ENCODE peak calls at places on chromosomes 7 and 10, in eight cellular contexts. One of them, this sample, is unnamed.
A peak's percentile ranks its signal among the peaks of the same experiment; 100 is the strongest.

GRCh38 chr10:22913474-22914092 is 14.3 kb upstream of the ARMC3 start:
- ATAC-seq in natural killer cell: peak; percentile 77
- ATAC-seq in naive B cell: no peak
- ATAC-seq in T-cell: no peak
- ATAC-seq in gastroesophageal sphincter: no peak
- ATAC-seq in CD4-positive, alpha-beta T cell: no peak
- ATAC-seq in pancreas: no peak
- ATAC-seq in right cardiac atrium: no peak
- ATAC-seq in this sample: no peak

GRCh38 chr7:145168879-145169278 is 333.0 kb upstream of the TPK1 start:
- ATAC-seq in natural killer cell: no peak
- ATAC-seq in naive B cell: no peak
- ATAC-seq in T-cell: no peak
- ATAC-seq in gastroesophageal sphincter: no peak
- ATAC-seq in CD4-positive, alpha-beta T cell: no peak
- ATAC-seq in pancreas: no peak
- ATAC-seq in right cardiac atrium: no peak
- ATAC-seq in this sample: no peak

GRCh38 chr10:124418726-124419501 is at the start of gene OAT:
- ATAC-seq in natural killer cell: peak; percentile 98
- ATAC-seq in naive B cell: peak; percentile 94
- ATAC-seq in T-cell: peak; percentile 95
- ATAC-seq in gastroesophageal sphincter: peak; percentile 98
- ATAC-seq in CD4-positive, alpha-beta T cell: peak; percentile 97
- ATAC-seq in pancreas: peak; percentile 97
- ATAC-seq in right cardiac atrium: peak; percentile 98
- ATAC-seq in this sample: peak; percentile 99

GRCh38 chr7:100126239-100126930 is 382 bp upstream of the MBLAC1 start:
- ATAC-seq in natural killer cell: no peak
- ATAC-seq in naive B cell: no peak
- ATAC-seq in T-cell: no peak
- ATAC-seq in gastroesophageal sphincter: no peak
- ATAC-seq in CD4-positive, alpha-beta T cell: no peak
- ATAC-seq in pancreas: peak; percentile 50
- ATAC-seq in right cardiac atrium: peak; percentile 19
- ATAC-seq in this sample: no peak

GRCh38 chr10:130962240-130963051 is 349.1 kb downstream of the TCERG1L start:
- ATAC-seq in natural killer cell: no peak
- ATAC-seq in naive B cell: no peak
- ATAC-seq in T-cell: no peak
- ATAC-seq in gastroesophageal sphincter: no peak
- ATAC-seq in CD4-positive, alpha-beta T cell: no peak
- ATAC-seq in pancreas: no peak
- ATAC-seq in right cardiac atrium: no peak
- ATAC-seq in this sample: no peak

GRCh38 chr10:6108631-6109443 is 20.0 kb downstream of the RBM17 start:
- ATAC-seq in natural killer cell: peak; percentile 90
- ATAC-seq in naive B cell: peak; percentile 42
- ATAC-seq in T-cell: peak; percentile 59
- ATAC-seq in gastroesophageal sphincter: no peak
- ATAC-seq in CD4-positive, alpha-beta T cell: peak; percentile 86
- ATAC-seq in pancreas: peak; percentile 85
- ATAC-seq in right cardiac atrium: no peak
- ATAC-seq in this sample: no peak

GRCh38 chr10:44030132-44030531 is 354.8 kb downstream of the CXCL12 start:
- ATAC-seq in natural killer cell: peak; percentile 38
- ATAC-seq in naive B cell: no peak
- ATAC-seq in T-cell: peak; percentile 43
- ATAC-seq in gastroesophageal sphincter: no peak
- ATAC-seq in CD4-positive, alpha-beta T cell: peak; percentile 54
- ATAC-seq in pancreas: no peak
- ATAC-seq in right cardiac atrium: no peak
- ATAC-seq in this sample: peak; percentile 32

GRCh38 chr7:101527844-101528667 is 101.0 kb downstream of the MYL10 start:
- ATAC-seq in natural killer cell: no peak
- ATAC-seq in naive B cell: no peak
- ATAC-seq in T-cell: no peak
- ATAC-seq in gastroesophageal sphincter: no peak
- ATAC-seq in CD4-positive, alpha-beta T cell: no peak
- ATAC-seq in pancreas: peak; percentile 75
- ATAC-seq in right cardiac atrium: peak; percentile 54
- ATAC-seq in this sample: no peak

GRCh38 chr7:36630112-36630650 is 94.1 kb downstream of the AOAH start:
- ATAC-seq in natural killer cell: no peak
- ATAC-seq in naive B cell: no peak
- ATAC-seq in T-cell: no peak
- ATAC-seq in gastroesophageal sphincter: no peak
- ATAC-seq in CD4-positive, alpha-beta T cell: no peak
- ATAC-seq in pancreas: no peak
- ATAC-seq in right cardiac atrium: no peak
- ATAC-seq in this sample: no peak

GRCh38 chr10:43623351-43623750 is 17.1 kb downstream of the ZNF485 start:
- ATAC-seq in natural killer cell: peak; percentile 89
- ATAC-seq in naive B cell: no peak
- ATAC-seq in T-cell: peak; percentile 72
- ATAC-seq in gastroesophageal sphincter: no peak
- ATAC-seq in CD4-positive, alpha-beta T cell: peak; percentile 46
- ATAC-seq in pancreas: peak; percentile 35
- ATAC-seq in right cardiac atrium: peak; percentile 36
- ATAC-seq in this sample: no peak

GRCh38 chr7:47326808-47327207 is 255.1 kb downstream of the TNS3 start:
- ATAC-seq in natural killer cell: no peak
- ATAC-seq in naive B cell: no peak
- ATAC-seq in T-cell: no peak
- ATAC-seq in gastroesophageal sphincter: peak; percentile 46
- ATAC-seq in CD4-positive, alpha-beta T cell: no peak
- ATAC-seq in pancreas: peak; percentile 30
- ATAC-seq in right cardiac atrium: peak; percentile 58
- ATAC-seq in this sample: no peak

GRCh38 chr7:63900394-63901203 is 98.0 kb upstream of the ZNF722 start:
- ATAC-seq in natural killer cell: peak; percentile 93
- ATAC-seq in naive B cell: peak; percentile 89
- ATAC-seq in T-cell: peak; percentile 93
- ATAC-seq in gastroesophageal sphincter: peak; percentile 96
- ATAC-seq in CD4-positive, alpha-beta T cell: peak; percentile 93
- ATAC-seq in pancreas: peak; percentile 98
- ATAC-seq in right cardiac atrium: peak; percentile 100
- ATAC-seq in this sample: peak; percentile 98

GRCh38 chr7:108181073-108181985 is 51.2 kb upstream of the LAMB4 start:
- ATAC-seq in natural killer cell: no peak
- ATAC-seq in naive B cell: peak; percentile 34
- ATAC-seq in T-cell: peak; percentile 47
- ATAC-seq in gastroesophageal sphincter: no peak
- ATAC-seq in CD4-positive, alpha-beta T cell: peak; percentile 62
- ATAC-seq in pancreas: peak; percentile 84
- ATAC-seq in right cardiac atrium: no peak
- ATAC-seq in this sample: no peak

GRCh38 chr10:85863301-85864172 is 503.1 kb downstream of the GRID1 start:
- ATAC-seq in natural killer cell: no peak
- ATAC-seq in naive B cell: no peak
- ATAC-seq in T-cell: no peak
- ATAC-seq in gastroesophageal sphincter: no peak
- ATAC-seq in CD4-positive, alpha-beta T cell: no peak
- ATAC-seq in pancreas: no peak
- ATAC-seq in right cardiac atrium: no peak
- ATAC-seq in this sample: no peak

GRCh38 chr7:142795339-142795863 is 24.6 kb downstream of the PRSS2 start:
- ATAC-seq in natural killer cell: peak; percentile 47
- ATAC-seq in naive B cell: peak; percentile 26
- ATAC-seq in T-cell: peak; percentile 48
- ATAC-seq in gastroesophageal sphincter: no peak
- ATAC-seq in CD4-positive, alpha-beta T cell: peak; percentile 48
- ATAC-seq in pancreas: no peak
- ATAC-seq in right cardiac atrium: no peak
- ATAC-seq in this sample: peak; percentile 50

GRCh38 chr10:131912620-131913019 is 11.8 kb downstream of the PPP2R2D start:
- ATAC-seq in natural killer cell: no peak
- ATAC-seq in naive B cell: no peak
- ATAC-seq in T-cell: no peak
- ATAC-seq in gastroesophageal sphincter: no peak
- ATAC-seq in CD4-positive, alpha-beta T cell: no peak
- ATAC-seq in pancreas: no peak
- ATAC-seq in right cardiac atrium: no peak
- ATAC-seq in this sample: no peak

GRCh38 chr7:23430902-23431259 is 39.4 kb downstream of the IGF2BP3 start:
- ATAC-seq in natural killer cell: no peak
- ATAC-seq in naive B cell: no peak
- ATAC-seq in T-cell: no peak
- ATAC-seq in gastroesophageal sphincter: no peak
- ATAC-seq in CD4-positive, alpha-beta T cell: no peak
- ATAC-seq in pancreas: no peak
- ATAC-seq in right cardiac atrium: no peak
- ATAC-seq in this sample: no peak

GRCh38 chr10:29976134-29976533 is 83.3 kb downstream of the JCAD start:
- ATAC-seq in natural killer cell: no peak
- ATAC-seq in naive B cell: no peak
- ATAC-seq in T-cell: no peak
- ATAC-seq in gastroesophageal sphincter: no peak
- ATAC-seq in CD4-positive, alpha-beta T cell: no peak
- ATAC-seq in pancreas: no peak
- ATAC-seq in right cardiac atrium: no peak
- ATAC-seq in this sample: no peak

GRCh38 chr10:66183028-66183427 is 742.8 kb upstream of the LRRTM3 start:
- ATAC-seq in natural killer cell: no peak
- ATAC-seq in naive B cell: no peak
- ATAC-seq in T-cell: no peak
- ATAC-seq in gastroesophageal sphincter: no peak
- ATAC-seq in CD4-positive, alpha-beta T cell: no peak
- ATAC-seq in pancreas: no peak
- ATAC-seq in right cardiac atrium: no peak
- ATAC-seq in this sample: no peak

GRCh38 chr7:71220210-71220695 is 88.3 kb downstream of the GALNT17 start:
- ATAC-seq in natural killer cell: no peak
- ATAC-seq in naive B cell: no peak
- ATAC-seq in T-cell: no peak
- ATAC-seq in gastroesophageal sphincter: peak; percentile 85
- ATAC-seq in CD4-positive, alpha-beta T cell: no peak
- ATAC-seq in pancreas: peak; percentile 91
- ATAC-seq in right cardiac atrium: peak; percentile 31
- ATAC-seq in this sample: no peak

GRCh38 chr10:116627386-116627933 is 6.7 kb downstream of the PNLIPRP2 start:
- ATAC-seq in natural killer cell: no peak
- ATAC-seq in naive B cell: no peak
- ATAC-seq in T-cell: no peak
- ATAC-seq in gastroesophageal sphincter: no peak
- ATAC-seq in CD4-positive, alpha-beta T cell: no peak
- ATAC-seq in pancreas: peak; percentile 54
- ATAC-seq in right cardiac atrium: peak; percentile 76
- ATAC-seq in this sample: peak; percentile 13

GRCh38 chr10:123835575-123835974 is 56.0 kb downstream of the CPXM2 start:
- ATAC-seq in natural killer cell: no peak
- ATAC-seq in naive B cell: no peak
- ATAC-seq in T-cell: no peak
- ATAC-seq in gastroesophageal sphincter: peak; percentile 58
- ATAC-seq in CD4-positive, alpha-beta T cell: no peak
- ATAC-seq in pancreas: no peak
- ATAC-seq in right cardiac atrium: no peak
- ATAC-seq in this sample: no peak

GRCh38 chr10:71795248-71795647 is 21.9 kb upstream of the VSIR start:
- ATAC-seq in natural killer cell: no peak
- ATAC-seq in naive B cell: no peak
- ATAC-seq in T-cell: no peak
- ATAC-seq in gastroesophageal sphincter: no peak
- ATAC-seq in CD4-positive, alpha-beta T cell: no peak
- ATAC-seq in pancreas: peak; percentile 66
- ATAC-seq in right cardiac atrium: no peak
- ATAC-seq in this sample: no peak

GRCh38 chr7:4765776-4766490 is 9.5 kb upstream of the AP5Z1 start:
- ATAC-seq in natural killer cell: no peak
- ATAC-seq in naive B cell: no peak
- ATAC-seq in T-cell: no peak
- ATAC-seq in gastroesophageal sphincter: no peak
- ATAC-seq in CD4-positive, alpha-beta T cell: no peak
- ATAC-seq in pancreas: no peak
- ATAC-seq in right cardiac atrium: no peak
- ATAC-seq in this sample: no peak

GRCh38 chr10:53489331-53489730 is 716.7 kb upstream of the MBL2 start:
- ATAC-seq in natural killer cell: no peak
- ATAC-seq in naive B cell: no peak
- ATAC-seq in T-cell: no peak
- ATAC-seq in gastroesophageal sphincter: no peak
- ATAC-seq in CD4-positive, alpha-beta T cell: no peak
- ATAC-seq in pancreas: no peak
- ATAC-seq in right cardiac atrium: peak; percentile 84
- ATAC-seq in this sample: no peak

GRCh38 chr7:44127161-44127560 is 3.8 kb upstream of the POLD2 start:
- ATAC-seq in natural killer cell: no peak
- ATAC-seq in naive B cell: no peak
- ATAC-seq in T-cell: no peak
- ATAC-seq in gastroesophageal sphincter: no peak
- ATAC-seq in CD4-positive, alpha-beta T cell: no peak
- ATAC-seq in pancreas: no peak
- ATAC-seq in right cardiac atrium: no peak
- ATAC-seq in this sample: no peak

GRCh38 chr10:77631241-77631640 is 6.4 kb downstream of the KCNMA1 start:
- ATAC-seq in natural killer cell: no peak
- ATAC-seq in naive B cell: no peak
- ATAC-seq in T-cell: no peak
- ATAC-seq in gastroesophageal sphincter: no peak
- ATAC-seq in CD4-positive, alpha-beta T cell: no peak
- ATAC-seq in pancreas: no peak
- ATAC-seq in right cardiac atrium: no peak
- ATAC-seq in this sample: no peak

GRCh38 chr7:26188291-26188999 is 12.1 kb downstream of the HNRNPA2B1 start:
- ATAC-seq in natural killer cell: no peak
- ATAC-seq in naive B cell: peak; percentile 23
- ATAC-seq in T-cell: no peak
- ATAC-seq in gastroesophageal sphincter: no peak
- ATAC-seq in CD4-positive, alpha-beta T cell: peak; percentile 2
- ATAC-seq in pancreas: peak; percentile 3
- ATAC-seq in right cardiac atrium: no peak
- ATAC-seq in this sample: no peak

GRCh38 chr7:2970907-2971306 is 72.8 kb downstream of the CARD11 start:
- ATAC-seq in natural killer cell: no peak
- ATAC-seq in naive B cell: no peak
- ATAC-seq in T-cell: no peak
- ATAC-seq in gastroesophageal sphincter: no peak
- ATAC-seq in CD4-positive, alpha-beta T cell: no peak
- ATAC-seq in pancreas: no peak
- ATAC-seq in right cardiac atrium: no peak
- ATAC-seq in this sample: no peak

GRCh38 chr10:2897619-2898508 is 169.5 kb upstream of the PFKP start:
- ATAC-seq in natural killer cell: no peak
- ATAC-seq in naive B cell: no peak
- ATAC-seq in T-cell: no peak
- ATAC-seq in gastroesophageal sphincter: no peak
- ATAC-seq in CD4-positive, alpha-beta T cell: no peak
- ATAC-seq in pancreas: no peak
- ATAC-seq in right cardiac atrium: no peak
- ATAC-seq in this sample: no peak

GRCh38 chr10:101140084-101140949 is 9.2 kb downstream of the TLX1 start:
- ATAC-seq in natural killer cell: no peak
- ATAC-seq in naive B cell: no peak
- ATAC-seq in T-cell: no peak
- ATAC-seq in gastroesophageal sphincter: no peak
- ATAC-seq in CD4-positive, alpha-beta T cell: no peak
- ATAC-seq in pancreas: no peak
- ATAC-seq in right cardiac atrium: no peak
- ATAC-seq in this sample: no peak

GRCh38 chr7:15439853-15440252 is 122.0 kb downstream of the AGMO start:
- ATAC-seq in natural killer cell: no peak
- ATAC-seq in naive B cell: no peak
- ATAC-seq in T-cell: no peak
- ATAC-seq in gastroesophageal sphincter: no peak
- ATAC-seq in CD4-positive, alpha-beta T cell: no peak
- ATAC-seq in pancreas: no peak
- ATAC-seq in right cardiac atrium: no peak
- ATAC-seq in this sample: no peak

GRCh38 chr7:1103009-1103788 is 15.3 kb downstream of the GPER1 start:
- ATAC-seq in natural killer cell: no peak
- ATAC-seq in naive B cell: peak; percentile 41
- ATAC-seq in T-cell: no peak
- ATAC-seq in gastroesophageal sphincter: no peak
- ATAC-seq in CD4-positive, alpha-beta T cell: no peak
- ATAC-seq in pancreas: peak; percentile 68
- ATAC-seq in right cardiac atrium: no peak
- ATAC-seq in this sample: peak; percentile 80

GRCh38 chr7:129703751-129704150 is 92.2 kb downstream of the NRF1 start:
- ATAC-seq in natural killer cell: no peak
- ATAC-seq in naive B cell: no peak
- ATAC-seq in T-cell: no peak
- ATAC-seq in gastroesophageal sphincter: no peak
- ATAC-seq in CD4-positive, alpha-beta T cell: no peak
- ATAC-seq in pancreas: no peak
- ATAC-seq in right cardiac atrium: no peak
- ATAC-seq in this sample: no peak

This sample was measured in stimulated activated memory B cell treated with anti-CD40 and anti-IgM and Interleukin-4, amounts not matched to agents 10 μg/mL and 1 μg/mL and 100 μg/mL, for 72 hours.